ENCODE peak calls at places on chromosome 9, in eight cellular contexts. I is IMR-90, P is breast epithelium, R is thyroid gland, E is body of pancreas, J is ovary, X is esophagus squamous epithelium, K is uterus. C is an unnamed sample. For H3K9me3, the result is how much of the 10 kb centered on the place peaks cover.

GRCh38 chr9:74025402-74025894 is 471.7 kb upstream of the RORB start:
- DNase-seq in I (no peak), P (no peak), R (no peak), E (no peak), J (no peak), X (no peak), K (no peak), C (no peak)

GRCh38 chr9:133823189-133824105 is 85.3 kb upstream of the SARDH start:
- DNase-seq in I (no peak), P (no peak), R (peak), E (no peak), J (no peak), X (no peak), K (no peak), C (no peak)

GRCh38 chr9:1604942-1605560 is 410.1 kb upstream of the SMARCA2 start:
- DNase-seq in I (no peak), P (no peak), R (no peak), E (no peak), J (no peak), X (no peak), K (no peak), C (no peak)

GRCh38 chr9:121859646-121860045 is 208.2 kb downstream of the DAB2IP start:
- DNase-seq in I (no peak), P (peak), R (no peak), E (no peak), J (no peak), X (no peak), K (no peak), C (no peak)

GRCh38 chr9:4574657-4575243 is 84.5 kb downstream of the SLC1A1 start:
- DNase-seq in I (no peak), P (no peak), R (no peak), E (no peak), J (no peak), X (no peak), K (no peak), C (no peak)

GRCh38 chr9:23820731-23821399 is 5.2 kb downstream of the ELAVL2 start:
- DNase-seq in I (no peak), P (no peak), R (no peak), E (no peak), J (no peak), X (no peak), K (no peak), C (no peak)

GRCh38 chr9:130196643-130197042 is 24.4 kb downstream of the NCS1 start:
- DNase-seq in I (peak), P (no peak), R (peak), E (peak), J (no peak), X (no peak), K (no peak), C (peak)

GRCh38 chr9:127450170-127450830 is 906 bp downstream of the RPL12 start:
- DNase-seq in I (peak), P (no peak), R (no peak), E (no peak), J (peak), X (no peak), K (peak), C (peak)

GRCh38 chr9:123893831-123894460 is 36.0 kb downstream of the DENND1A start:
- DNase-seq in I (peak), P (no peak), R (no peak), E (no peak), J (no peak), X (no peak), K (no peak), C (no peak)

GRCh38 chr9:101399641-101399965 is 952 bp downstream of the ZNF189 start:
- DNase-seq in I (no peak), P (no peak), R (no peak), E (no peak), J (no peak), X (no peak), K (no peak), C (no peak)

GRCh38 chr9:21381752-21382339 is 3.4 kb downstream of the IFNA2 start:
- DNase-seq in I (no peak), P (no peak), R (no peak), E (no peak), J (no peak), X (no peak), K (no peak), C (no peak)

GRCh38 chr9:16640649-16641048 is 229.8 kb downstream of the BNC2 start:
- DNase-seq in I (no peak), P (no peak), R (no peak), E (no peak), J (no peak), X (no peak), K (no peak), C (no peak)

GRCh38 chr9:136852664-136853595 is 784 bp downstream of the MAMDC4 start:
- DNase-seq in I (no peak), P (no peak), R (no peak), E (no peak), J (no peak), X (no peak), K (no peak), C (peak)

GRCh38 chr9:7980691-7981289 is 181.2 kb upstream of the DMAC1 start:
- DNase-seq in I (no peak), P (no peak), R (no peak), E (no peak), J (no peak), X (no peak), K (no peak), C (no peak)

GRCh38 chr9:114364123-114364522 is 23.7 kb downstream of the AKNA start:
- DNase-seq in I (peak), P (no peak), R (no peak), E (no peak), J (no peak), X (no peak), K (no peak), C (no peak)

GRCh38 chr9:79254900-79255651 is 316.7 kb upstream of the TLE4 start:
- DNase-seq in I (peak), P (no peak), R (no peak), E (no peak), J (no peak), X (no peak), K (no peak), C (no peak)

GRCh38 chr9:123090956-123091355 is 57.5 kb downstream of the GPR21 start:
- DNase-seq in I (no peak), P (no peak), R (no peak), E (no peak), J (no peak), X (no peak), K (no peak), C (no peak)

GRCh38 chr9:22208846-22209585 is 199.9 kb upstream of the CDKN2B start:
- DNase-seq in I (no peak), P (no peak), R (no peak), E (no peak), J (no peak), X (no peak), K (no peak), C (no peak)

GRCh38 chr9:9341203-9341602 is 1271.6 kb downstream of the PTPRD start:
- DNase-seq in I (no peak), P (no peak), R (no peak), E (no peak), J (no peak), X (no peak), K (no peak), C (no peak)

GRCh38 chr9:103731541-103731940 is 362.6 kb upstream of the SMC2 start:
- DNase-seq in I (no peak), P (no peak), R (no peak), E (no peak), J (no peak), X (no peak), K (no peak), C (no peak)

GRCh38 chr9:72635197-72635596 is 113.8 kb downstream of the TMC1 start:
- DNase-seq in I (no peak), P (no peak), R (no peak), E (no peak), J (no peak), X (no peak), K (no peak), C (no peak)

GRCh38 chr9:136576269-136576626 is 30.4 kb upstream of the NOTCH1 start:
- DNase-seq in I (peak), P (peak), R (peak), E (peak), J (no peak), X (no peak), K (no peak), C (peak)

GRCh38 chr9:23621924-23622323 is 204.1 kb downstream of the ELAVL2 start:
- DNase-seq in I (no peak), P (no peak), R (no peak), E (no peak), J (no peak), X (no peak), K (peak), C (no peak)

GRCh38 chr9:90219548-90220118 is 423.0 kb downstream of the DIRAS2 start:
- DNase-seq in I (no peak), P (no peak), R (peak), E (peak), J (no peak), X (no peak), K (no peak), C (no peak)

DNA sequence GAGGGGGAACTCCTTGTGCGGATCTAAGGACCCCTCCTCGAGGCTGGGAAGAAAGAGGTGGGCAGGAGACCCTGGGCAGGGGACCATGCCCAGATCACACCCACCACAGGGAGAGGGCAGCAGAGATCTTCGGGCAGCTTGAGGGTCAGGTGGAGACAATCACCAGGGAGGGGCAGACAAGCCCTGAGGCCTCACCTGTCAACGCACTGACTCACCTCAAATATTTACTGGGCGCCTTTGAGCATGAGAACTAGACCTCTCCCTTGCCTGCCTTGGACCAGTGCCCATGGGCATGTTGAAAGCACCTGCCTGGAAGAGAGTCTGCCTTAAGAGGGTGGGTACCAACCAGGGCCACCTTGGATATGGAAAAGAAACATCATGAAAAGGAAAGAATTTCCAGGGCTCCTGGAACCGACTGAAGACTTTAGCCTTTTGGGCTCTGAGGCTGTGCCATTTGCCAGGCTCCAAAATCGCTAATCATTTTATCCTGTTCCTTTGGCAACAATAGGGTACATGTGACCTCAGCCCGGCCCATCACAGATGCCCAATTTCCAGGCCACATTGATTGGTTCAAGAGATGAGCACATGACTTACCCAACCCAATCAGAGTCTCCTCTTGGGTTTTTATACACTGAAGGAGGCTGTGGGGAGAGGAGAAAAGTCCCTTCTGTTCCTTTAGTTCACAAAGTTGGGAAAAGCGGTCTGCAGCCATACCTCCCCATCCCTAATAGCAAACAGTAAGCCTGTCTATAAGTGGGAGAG is 10.4 kb upstream of the SPINK4 start:
- DNase-seq in I (no peak), P (peak), R (peak), E (peak), J (no peak), X (no peak), K (no peak), C (no peak)
- H3K27ac ChIP-seq in I (no peak), P (peak), R (no peak), E (no peak), J (no peak), X (peak), K (no peak), C (no peak)

DNA sequence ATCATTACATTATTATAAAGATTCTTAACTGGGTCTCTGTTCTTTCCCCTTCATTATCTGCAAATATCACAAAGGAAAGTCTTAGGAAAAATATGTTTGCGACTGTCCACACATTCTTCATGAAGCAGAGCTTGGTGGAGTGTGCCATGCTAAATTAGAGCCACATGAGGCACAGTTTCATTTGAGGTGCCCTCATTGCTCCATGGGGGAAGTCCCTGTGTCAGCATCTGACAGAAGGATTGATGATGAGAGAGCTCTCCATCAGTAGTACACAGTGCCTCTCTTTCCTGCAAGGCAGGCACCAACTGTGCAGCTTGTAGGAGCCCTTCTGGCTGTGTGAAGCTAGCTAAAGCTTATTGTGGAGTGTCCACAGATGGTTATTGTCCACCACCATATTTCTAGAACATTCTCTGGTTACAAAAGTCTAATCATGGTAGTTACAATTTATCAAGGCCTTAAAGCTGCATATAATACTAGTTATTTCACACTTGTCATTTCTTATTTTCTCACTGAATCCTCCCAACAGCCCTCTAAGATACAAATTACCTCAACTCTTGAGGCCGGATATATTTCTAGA is 63.9 kb downstream of the C9orf152 start:
- DNase-seq in I (no peak), P (no peak), R (no peak), E (no peak), J (no peak), X (no peak), K (no peak), C (no peak)
- TF ChIP-seq POLR2A in I (no peak), P (no peak), R (no peak), E (no peak), J (no peak), X (no peak), K (no peak), C (no peak)

GRCh38 chr9:95336281-95336680 is 18.8 kb upstream of the FANCC start:
- DNase-seq in I (no peak), P (no peak), R (peak), E (peak), J (no peak), X (no peak), K (no peak), C (no peak)
- H3K9me3 ChIP-seq in I (under half), P (under half), R (under half), E (under half), J (under half), X (under half), K (under half), C (under half)

GRCh38 chr9:116202219-116202912 is 48.8 kb downstream of the PAPPA start:
- DNase-seq in I (no peak), P (peak), R (no peak), E (no peak), J (no peak), X (no peak), K (no peak), C (no peak)
- H3K27ac ChIP-seq in I (no peak), P (no peak), R (no peak), E (no peak), J (no peak), X (no peak), K (no peak), C (no peak)